ENCODE peak calls at places on chromosomes 7 and 10, in six cellular contexts. O is brain microvascular endothelial cell, Q is psoas muscle, J is HCT116, U is mammary epithelial cell, G is astrocyte. Y is an unnamed sample.

GRCh38 chr10:127024655-127025054 is 119.4 kb downstream of the DOCK1 start:
- DNase-seq in O (no peak), Q (no peak), J (no peak), U (no peak), G (no peak), Y (no peak)

GRCh38 chr7:12256025-12256570 is 45.0 kb downstream of the TMEM106B start:
- DNase-seq in O (peak; percentile 44), Q (no peak), J (no peak), U (peak; percentile 40), G (peak; percentile 64), Y (no peak)

GRCh38 chr7:706721-707120 is 19.8 kb upstream of the DNAAF5 start:
- DNase-seq in O (no peak), Q (no peak), J (no peak), U (no peak), G (no peak), Y (no peak)

GRCh38 chr7:19215421-19215820 is 70.2 kb upstream of the FERD3L start:
- DNase-seq in O (peak; percentile 77), Q (no peak), J (no peak), U (peak; percentile 6), G (peak; percentile 83), Y (no peak)

GRCh38 chr10:132169766-132170560 is 16.8 kb upstream of the DPYSL4 start:
- DNase-seq in O (no peak), Q (no peak), J (no peak), U (no peak), G (no peak), Y (no peak)

GRCh38 chr7:107969856-107970255 is 33.1 kb downstream of the LAMB1 start:
- DNase-seq in O (no peak), Q (no peak), J (no peak), U (no peak), G (no peak), Y (no peak)

GRCh38 chr10:108421256-108421655 is 1256.8 kb upstream of the SORCS1 start:
- DNase-seq in O (no peak), Q (no peak), J (no peak), U (no peak), G (no peak), Y (no peak)

GRCh38 chr10:116669832-116670644 is 49.3 kb downstream of the PNLIPRP2 start:
- DNase-seq in O (no peak), Q (no peak), J (no peak), U (no peak), G (no peak), Y (no peak)

GRCh38 chr7:40760997-40761396 is 626.2 kb downstream of the SUGCT start:
- DNase-seq in O (no peak), Q (no peak), J (no peak), U (no peak), G (no peak), Y (no peak)

GRCh38 chr10:123009105-123009805 is 449 bp downstream of the ACADSB start:
- DNase-seq in O (no peak), Q (peak; percentile 60), J (no peak), U (peak; percentile 3), G (no peak), Y (peak; percentile 74)

GRCh38 chr10:43961523-43962345 is 313.1 kb upstream of the ZNF32 start:
- DNase-seq in O (no peak), Q (no peak), J (no peak), U (no peak), G (peak; percentile 29), Y (peak; percentile 69)

DNA sequence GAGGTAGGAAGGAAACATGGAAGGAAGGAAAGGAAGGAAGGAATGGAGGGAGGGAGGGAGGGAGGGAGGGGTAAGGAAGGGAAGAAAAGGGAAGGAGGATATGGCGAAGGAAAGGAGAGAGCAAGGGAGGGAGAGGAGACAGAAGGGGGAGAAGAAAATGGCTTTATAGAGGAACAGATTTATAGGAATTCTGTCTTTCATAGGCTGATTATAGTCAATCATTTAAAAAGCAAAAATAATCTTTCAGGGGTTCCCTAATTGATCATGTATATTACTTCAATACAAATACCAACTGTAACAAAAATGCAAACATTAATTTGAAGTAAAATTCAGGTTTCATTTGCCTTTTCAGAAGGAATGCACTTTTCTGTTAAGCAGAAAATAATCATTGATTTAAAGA is 519.1 kb downstream of the MDFIC start:
- DNase-seq in O (no peak), Q (no peak), J (no peak), U (no peak), G (no peak), Y (no peak)
- H3K4me3 ChIP-seq in O (no peak overlapping the region), Q (no peak overlapping the region), J (no peak overlapping the region), U (no peak overlapping the region), G (no peak overlapping the region), Y (no peak overlapping the region)

DNA sequence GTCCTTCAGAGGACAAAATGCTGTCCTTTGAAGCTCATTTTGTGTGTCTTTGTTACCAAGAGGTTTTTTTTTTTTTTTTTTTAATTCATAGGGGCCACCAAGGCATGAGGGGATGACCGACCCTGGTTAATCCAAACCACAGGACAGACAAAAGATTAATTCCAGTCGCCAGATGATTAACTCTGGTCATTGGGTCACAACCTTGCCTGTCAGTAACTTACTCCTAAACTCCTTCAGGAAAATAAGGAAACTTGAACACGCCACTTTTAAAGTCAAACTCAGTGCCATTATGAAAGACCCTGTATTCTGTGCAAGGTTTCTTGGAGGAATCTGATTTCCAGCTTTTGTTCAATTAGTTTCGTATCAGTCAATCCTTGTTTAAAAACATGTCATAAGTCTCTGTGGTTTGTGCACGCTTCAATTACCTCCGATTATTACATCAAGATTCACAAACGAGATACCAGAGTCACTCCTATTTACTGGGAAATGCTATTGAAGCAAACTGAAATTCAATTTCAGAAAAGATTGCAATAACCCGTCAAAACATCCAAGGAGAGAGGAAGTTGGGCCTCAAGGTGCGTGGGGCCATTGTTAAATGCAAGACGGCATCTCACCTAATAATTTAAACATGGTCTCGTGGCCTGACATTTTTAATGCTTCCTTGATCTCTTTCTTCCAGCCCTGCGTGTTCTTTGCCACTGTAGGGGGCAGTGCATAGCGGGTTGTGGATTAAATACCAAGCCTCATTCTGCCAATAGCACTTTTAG is 44.0 kb downstream of the NRP1 start:
- DNase-seq in O (no peak), Q (no peak), J (no peak), U (no peak), G (peak; percentile 53), Y (no peak)
- H3K27ac ChIP-seq in O (peak overlapping the region; percentile 76), Q (peak overlapping the region; percentile 47), J (peak overlapping the region; percentile 19), U (peak overlapping the region; percentile 99), G (peak overlapping the region; percentile 84), Y (peak overlapping the region; percentile 17)

GRCh38 chr10:84846646-84847045 is 518.3 kb downstream of the CCSER2 start:
- DNase-seq in O (no peak), Q (no peak), J (no peak), U (no peak), G (no peak), Y (no peak)

GRCh38 chr10:84850826-84851225 is 522.4 kb downstream of the CCSER2 start:
- DNase-seq in O (no peak), Q (no peak), J (no peak), U (no peak), G (no peak), Y (no peak)

GRCh38 chr10:84842593-84842992 is 514.2 kb downstream of the CCSER2 start:
- DNase-seq in O (no peak), Q (no peak), J (no peak), U (no peak), G (no peak), Y (no peak)

GRCh38 chr10:84848967-84849366 is 520.6 kb downstream of the CCSER2 start:
- DNase-seq in O (no peak), Q (no peak), J (no peak), U (no peak), G (no peak), Y (no peak)

GRCh38 chr10:84845628-84846261 is 517.4 kb downstream of the CCSER2 start:
- DNase-seq in O (no peak), Q (no peak), J (peak; percentile 23), U (no peak), G (no peak), Y (no peak)
- TF ChIP-seq CTCF in O (peak; percentile 50), Q (no peak), J (peak; percentile 54), U (peak; percentile 48), G (no peak), Y (no peak)

GRCh38 chr7:70607281-70607680 is 524.7 kb upstream of the GALNT17 start:
- DNase-seq in O (no peak), Q (no peak), J (no peak), U (peak; percentile 24), G (no peak), Y (no peak)
- H3K4me3 ChIP-seq in O (no peak overlapping the region), Q (no peak overlapping the region), J (no peak overlapping the region), U (no peak overlapping the region), G (no peak overlapping the region), Y (no peak overlapping the region)

DNA sequence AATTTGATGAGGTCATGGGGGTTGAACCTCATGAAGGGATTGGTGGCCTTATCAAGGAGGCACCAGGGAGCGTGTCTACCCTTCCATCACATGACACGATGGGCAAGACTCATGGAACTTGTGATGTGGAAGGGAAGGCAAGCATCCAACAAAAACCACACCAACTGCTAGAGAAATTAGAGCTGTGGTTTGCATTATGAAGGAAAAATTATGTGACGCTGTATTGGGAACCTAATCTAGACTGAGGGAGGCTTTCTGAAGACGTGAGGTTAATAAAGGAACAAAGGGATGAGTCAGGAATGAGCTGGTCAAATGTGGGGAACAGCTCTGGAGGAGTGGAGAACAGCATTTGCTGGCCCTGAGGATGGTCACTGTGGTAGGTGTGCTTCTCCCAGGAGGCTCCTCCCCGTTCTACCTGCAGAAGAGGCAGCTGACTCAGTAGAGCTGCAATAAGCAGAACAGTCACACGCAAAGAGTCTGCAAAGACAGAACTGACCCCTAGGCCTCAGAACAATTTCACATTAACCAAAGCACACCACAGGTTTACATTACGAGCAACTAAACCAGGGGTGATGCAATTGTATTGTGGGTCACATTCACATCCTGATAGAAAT is 236.6 kb upstream of the GRB10 start:
- DNase-seq in O (peak; percentile 87), Q (no peak), J (no peak), U (peak; percentile 98), G (peak; percentile 97), Y (no peak)
- H3K27ac ChIP-seq in O (peak overlapping the region; percentile 64), Q (no peak overlapping the region), J (no peak overlapping the region), U (no peak overlapping the region), G (peak overlapping the region; percentile 43), Y (no peak overlapping the region)